ENCODE peak calls at places on chromosomes 16 and 17, in eight cellular contexts. A, P, C, N, J, Y, U and V are unnamed samples.
A peak's percentile ranks its signal among the peaks of the same experiment; 100 is the strongest.

GRCh38 chr17:76076100-76076764 is 1.7 kb downstream of the GALR2 start:
- DNase-seq in A (no peak), P (peak; percentile 83), C (no peak), N (no peak), J (no peak), Y (no peak), U (no peak), V (no peak)

GRCh38 chr17:30970757-30971567 is at the start of gene RNF135:
- DNase-seq in A (peak; percentile 75), P (peak; percentile 91), C (no peak), N (no peak), J (peak; percentile 61), Y (peak; percentile 90), U (peak; percentile 91), V (peak; percentile 75)

GRCh38 chr17:6366144-6366755 is 68.7 kb downstream of the AIPL1 start:
- DNase-seq in A (no peak), P (peak; percentile 25), C (no peak), N (peak; percentile 26), J (no peak), Y (peak; percentile 22), U (no peak), V (peak; percentile 65)

GRCh38 chr17:51371732-51372151 is 111.4 kb downstream of the UTP18 start:
- DNase-seq in A (peak; percentile 29), P (no peak), C (no peak), N (peak; percentile 76), J (no peak), Y (peak; percentile 61), U (peak; percentile 15), V (peak; percentile 62)

GRCh38 chr16:81513204-81514040 is 68.8 kb downstream of the CMIP start:
- DNase-seq in A (peak; percentile 80), P (no peak), C (no peak), N (no peak), J (no peak), Y (peak; percentile 79), U (peak; percentile 77), V (no peak)

GRCh38 chr17:27946521-27946920 is 53.4 kb upstream of the LYRM9 start:
- DNase-seq in A (no peak), P (no peak), C (no peak), N (no peak), J (no peak), Y (no peak), U (no peak), V (no peak)

GRCh38 chr17:35732806-35733136 is 1.3 kb downstream of the RASL10B start:
- DNase-seq in A (no peak), P (no peak), C (no peak), N (no peak), J (no peak), Y (no peak), U (no peak), V (no peak)

GRCh38 chr17:14545156-14545906 is 244.4 kb downstream of the HS3ST3B1 start:
- DNase-seq in A (no peak), P (no peak), C (no peak), N (no peak), J (no peak), Y (no peak), U (no peak), V (no peak)

GRCh38 chr17:56213031-56213430 is 59.8 kb downstream of the ANKFN1 start:
- DNase-seq in A (no peak), P (no peak), C (no peak), N (no peak), J (no peak), Y (no peak), U (no peak), V (no peak)

GRCh38 chr16:88807626-88808453 is 3.9 kb downstream of the APRT start:
- DNase-seq in A (no peak), P (no peak), C (no peak), N (no peak), J (no peak), Y (no peak), U (no peak), V (no peak)

GRCh38 chr17:30095507-30096244 is 20.9 kb upstream of the NSRP1 start:
- DNase-seq in A (no peak), P (no peak), C (no peak), N (peak; percentile 30), J (no peak), Y (peak; percentile 41), U (no peak), V (peak; percentile 82)

GRCh38 chr16:56558024-56558747 is 6.7 kb upstream of the MT4 start:
- DNase-seq in A (no peak), P (no peak), C (no peak), N (no peak), J (no peak), Y (no peak), U (no peak), V (peak; percentile 82)

GRCh38 chr16:26050489-26050888 is 358.7 kb downstream of the HS3ST4 start:
- DNase-seq in A (no peak), P (no peak), C (no peak), N (no peak), J (no peak), Y (no peak), U (no peak), V (no peak)

DNA sequence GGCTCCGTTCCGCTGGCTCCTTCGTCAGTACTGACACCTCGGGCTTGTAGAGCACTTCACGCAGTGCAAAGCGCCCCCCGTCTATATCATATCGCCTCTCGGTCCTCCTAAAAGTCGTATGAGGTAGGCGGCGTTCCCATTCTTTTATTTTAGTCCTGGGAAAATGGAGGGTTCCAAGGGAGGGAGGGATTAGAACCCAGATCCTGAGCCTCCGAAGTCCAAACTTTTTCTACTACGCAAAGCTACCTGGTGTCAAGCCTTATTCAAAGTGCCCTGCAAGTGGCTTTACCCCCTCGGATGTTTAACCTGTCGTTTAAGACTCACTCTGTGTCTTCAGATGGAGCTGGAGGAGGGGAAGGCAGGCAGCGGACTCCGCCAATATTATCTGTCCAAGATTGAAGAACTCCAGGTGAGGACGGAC is 348 bp upstream of the FTSJ3 start:
- DNase-seq in A (no peak), P (no peak), C (no peak), N (no peak), J (no peak), Y (no peak), U (no peak), V (no peak)
- TF ChIP-seq CTCF in A (no peak), P (no peak), C (no peak), N (no peak), J (no peak), Y (no peak), U (no peak), V (peak; percentile 32)

DNA sequence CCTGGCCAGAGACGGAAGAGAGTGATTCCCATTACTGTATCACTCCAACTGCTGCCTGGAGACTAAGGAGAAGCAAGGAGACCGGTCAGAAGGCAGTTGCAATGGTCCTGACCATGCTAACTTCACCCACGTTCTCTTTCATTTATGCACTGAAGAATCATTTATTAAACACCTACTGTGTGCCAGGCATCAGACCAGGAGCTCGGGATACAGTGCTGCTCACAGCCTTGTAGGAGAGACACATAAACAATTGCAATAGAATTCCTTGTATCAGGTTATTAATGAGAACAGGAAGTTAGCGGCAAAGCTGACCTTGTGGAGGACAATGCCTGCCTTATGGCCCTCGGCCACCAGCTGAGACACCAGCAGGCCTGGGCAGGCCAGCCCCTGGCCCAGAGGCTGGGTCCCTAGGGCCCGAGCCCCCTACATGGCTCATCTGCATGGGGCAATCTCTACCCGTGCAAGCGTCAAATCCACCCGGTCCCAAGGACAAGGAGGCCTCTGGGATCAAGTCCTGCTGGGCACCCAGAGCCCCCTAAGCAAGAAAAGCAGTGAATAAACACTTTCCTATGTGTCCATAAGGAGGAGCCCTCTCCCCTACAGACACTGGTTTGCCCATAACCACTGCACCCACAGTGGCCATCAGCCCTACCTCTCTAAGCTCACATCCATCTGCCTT is 8.6 kb upstream of the ENPP7 start:
- DNase-seq in A (no peak), P (no peak), C (no peak), N (peak; percentile 84), J (no peak), Y (no peak), U (no peak), V (peak; percentile 11)
- TF ChIP-seq CTCF in A (no peak), P (peak; percentile 41), C (peak; percentile 36), N (peak; percentile 93), J (no peak), Y (no peak), U (no peak), V (peak; percentile 48)

DNA sequence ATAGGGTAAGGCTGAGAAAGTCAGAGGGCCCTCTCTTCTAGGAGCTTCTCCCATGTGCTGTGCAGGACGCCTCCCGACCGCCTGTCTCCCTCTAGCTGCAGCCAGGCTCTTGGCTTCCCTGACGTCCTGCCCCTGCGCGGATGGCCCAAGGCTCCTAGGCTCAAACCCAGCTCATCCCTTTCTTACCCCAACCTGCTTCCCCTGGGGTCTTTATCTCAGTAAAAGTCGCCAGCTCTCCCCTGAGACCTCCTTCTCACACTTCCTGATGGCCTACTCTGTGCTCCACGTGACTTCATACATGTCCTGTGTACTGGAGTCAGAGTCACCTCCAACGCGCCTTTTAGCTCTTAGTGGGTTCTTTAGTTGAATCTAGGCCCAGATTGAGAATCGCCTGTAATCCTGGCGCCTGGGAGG is 1.1 kb upstream of the ZNF747 start:
- DNase-seq in A (peak; percentile 86), P (no peak), C (no peak), N (peak; percentile 80), J (no peak), Y (peak; percentile 90), U (peak; percentile 67), V (peak; percentile 64)
- TF ChIP-seq CTCF in A (peak; percentile 78), P (peak; percentile 48), C (peak; percentile 69), N (peak; percentile 82), J (no peak), Y (no peak), U (peak; percentile 46), V (peak; percentile 65)

DNA sequence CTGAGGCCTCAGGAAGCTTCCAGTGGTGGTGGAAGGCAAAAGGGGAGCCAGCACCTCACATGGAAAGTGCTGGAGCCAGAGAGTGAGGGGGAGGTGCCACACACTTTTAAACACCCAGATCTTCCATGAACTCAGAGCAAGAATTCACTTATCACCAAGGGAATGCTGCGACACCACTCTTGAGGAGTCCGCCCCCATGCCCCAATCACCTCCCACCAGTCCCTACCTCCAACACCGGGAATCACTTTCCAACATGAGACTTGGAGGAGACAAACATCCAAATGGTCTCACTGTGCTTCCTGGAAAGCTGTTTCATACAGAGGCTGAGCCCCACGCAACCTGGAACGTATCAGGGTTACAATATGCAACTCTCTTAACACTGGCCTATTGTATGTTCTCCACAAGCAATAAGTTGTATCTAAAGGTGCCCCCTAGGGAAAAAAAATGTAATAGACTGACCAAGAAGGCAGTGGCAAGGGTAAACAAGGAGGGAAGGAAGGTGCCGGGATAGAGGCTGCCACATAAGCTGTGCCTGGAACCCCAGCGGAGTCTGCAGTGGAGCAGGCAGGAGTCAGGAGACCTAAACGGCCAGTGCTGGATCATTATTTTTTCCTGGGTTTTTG is 106.7 kb upstream of the FOXF1 start:
- DNase-seq in A (no peak), P (no peak), C (no peak), N (no peak), J (no peak), Y (no peak), U (no peak), V (peak; percentile 23)
- TF ChIP-seq CTCF in A (no peak), P (no peak), C (no peak), N (no peak), J (no peak), Y (no peak), U (no peak), V (peak; percentile 37)